ENCODE peak calls at places on chromosomes 6 and 20, in ten cellular contexts. E is Kasumi-1; D is A549; N is neuronal stem cell; J is Ammon's horn; P is EH; W is non-pigmented ciliary epithelial cell; S is stimulated activated CD4-positive, alpha-beta T cell treated with anti-CD3 and anti-CD28 coated beads, Interleukin-1b, Interleukin-23, amount 100 ng/mL, for 1 hour; K is ureter; U is T-helper 17 cell. R is an unnamed sample.

GRCh38 chr20:32455171-32455900 is 97.2 kb downstream of the ASXL1 start:
- DNase-seq in E (no peak), D (no peak), N (no peak), J (no peak), P (no peak), W (no peak), S (no peak), K (no peak), U (no peak), R (no peak)

GRCh38 chr20:62065669-62066338 is at the start of gene TAF4:
- DNase-seq in E (peak; percentile 55), D (peak; percentile 85), N (peak; percentile 76), J (peak; percentile 74), P (peak; percentile 72), W (no peak), S (peak; percentile 59), K (peak; percentile 80), U (peak; percentile 86), R (peak; percentile 65)

GRCh38 chr6:6891074-6891754 is 216.5 kb upstream of the RREB1 start:
- DNase-seq in E (no peak), D (no peak), N (no peak), J (no peak), P (no peak), W (no peak), S (no peak), K (no peak), U (no peak), R (no peak)

GRCh38 chr6:38933426-38933825 is 115.2 kb upstream of the GLP1R start:
- DNase-seq in E (peak; percentile 44), D (peak; percentile 5), N (no peak), J (peak; percentile 40), P (peak; percentile 13), W (no peak), S (no peak), K (no peak), U (no peak), R (no peak)

GRCh38 chr6:15474196-15474595 is 188.6 kb downstream of the DTNBP1 start:
- DNase-seq in E (no peak), D (no peak), N (no peak), J (no peak), P (peak; percentile 85), W (no peak), S (no peak), K (no peak), U (no peak), R (no peak)

GRCh38 chr6:35025241-35026188 is 115.6 kb downstream of the TCP11 start:
- DNase-seq in E (peak; percentile 18), D (no peak), N (no peak), J (no peak), P (peak; percentile 44), W (no peak), S (no peak), K (no peak), U (no peak), R (peak; percentile 39)

GRCh38 chr6:37324131-37325033 is 29.4 kb upstream of the RNF8 start:
- DNase-seq in E (no peak), D (no peak), N (no peak), J (no peak), P (peak; percentile 81), W (no peak), S (no peak), K (no peak), U (no peak), R (no peak)

GRCh38 chr6:64012351-64013060 is 376.9 kb downstream of the PHF3 start:
- DNase-seq in E (peak; percentile 53), D (peak; percentile 2), N (peak; percentile 48), J (peak; percentile 86), P (no peak), W (peak; percentile 51), S (no peak), K (no peak), U (no peak), R (no peak)

GRCh38 chr6:111057074-111057752 is 30.1 kb upstream of the SLC16A10 start:
- DNase-seq in E (peak; percentile 75), D (peak; percentile 39), N (peak; percentile 5), J (peak; percentile 44), P (peak; percentile 48), W (no peak), S (no peak), K (no peak), U (no peak), R (no peak)

GRCh38 chr6:110083875-110084585 is 95.4 kb downstream of the WASF1 start:
- DNase-seq in E (no peak), D (no peak), N (no peak), J (no peak), P (no peak), W (no peak), S (no peak), K (no peak), U (no peak), R (no peak)